ENCODE peak calls at places on chromosome 17, in five cellular contexts. One of them, this sample, is unnamed.

GRCh38 chr17:42571435-42572225 is 4.7 kb downstream of the MLX start:
- DNase-seq in right atrium auricular region: no peak
- DNase-seq in tibial artery: no peak
- DNase-seq in esophagus squamous epithelium: no peak
- DNase-seq in transverse colon: peak; percentile 6
- DNase-seq in this sample: no peak

GRCh38 chr17:40018211-40019121 is 3.2 kb downstream of the CSF3 start:
- DNase-seq in right atrium auricular region: no peak
- DNase-seq in tibial artery: no peak
- DNase-seq in transverse colon: no peak
- DNase-seq in esophagus squamous epithelium: no peak
- DNase-seq in this sample: no peak

GRCh38 chr17:41499714-41500113 is 5.7 kb downstream of the KRT13 start:
- DNase-seq in transverse colon: no peak
- DNase-seq in tibial artery: no peak
- DNase-seq in right atrium auricular region: no peak
- DNase-seq in esophagus squamous epithelium: no peak
- DNase-seq in this sample: no peak

GRCh38 chr17:5794881-5795486 is 210.7 kb upstream of the NLRP1 start:
- DNase-seq in tibial artery: no peak
- DNase-seq in transverse colon: no peak
- DNase-seq in right atrium auricular region: no peak
- DNase-seq in esophagus squamous epithelium: no peak
- DNase-seq in this sample: no peak

GRCh38 chr17:78176548-78177025 is 8.2 kb downstream of the SYNGR2 start:
- DNase-seq in right atrium auricular region: peak; percentile 81
- DNase-seq in transverse colon: peak; percentile 83
- DNase-seq in tibial artery: peak; percentile 56
- DNase-seq in esophagus squamous epithelium: no peak
- DNase-seq in this sample: no peak

GRCh38 chr17:82317394-82318168 is at the start of gene CD7:
- DNase-seq in right atrium auricular region: no peak
- DNase-seq in tibial artery: no peak
- DNase-seq in esophagus squamous epithelium: no peak
- DNase-seq in transverse colon: no peak
- DNase-seq in this sample: peak; percentile 49

GRCh38 chr17:68501074-68501473 is 11.2 kb upstream of the PRKAR1A start:
- DNase-seq in tibial artery: no peak
- DNase-seq in right atrium auricular region: no peak
- DNase-seq in transverse colon: no peak
- DNase-seq in esophagus squamous epithelium: no peak
- DNase-seq in this sample: no peak

GRCh38 chr17:17344507-17345293 is 41.5 kb downstream of the NT5M start:
- DNase-seq in tibial artery: no peak
- DNase-seq in right atrium auricular region: no peak
- DNase-seq in transverse colon: no peak
- DNase-seq in esophagus squamous epithelium: no peak
- DNase-seq in this sample: peak; percentile 88

GRCh38 chr17:78423961-78424747 is 45.7 kb downstream of the PGS1 start:
- DNase-seq in esophagus squamous epithelium: no peak
- DNase-seq in tibial artery: no peak
- DNase-seq in right atrium auricular region: no peak
- DNase-seq in transverse colon: no peak
- DNase-seq in this sample: no peak

GRCh38 chr17:36807496-36808180 is 129.6 kb upstream of the LHX1 start:
- DNase-seq in tibial artery: no peak
- DNase-seq in right atrium auricular region: no peak
- DNase-seq in transverse colon: no peak
- DNase-seq in esophagus squamous epithelium: no peak
- DNase-seq in this sample: no peak

GRCh38 chr17:72751746-72752145 is 340.7 kb downstream of the SLC39A11 start:
- DNase-seq in right atrium auricular region: no peak
- DNase-seq in transverse colon: no peak
- DNase-seq in tibial artery: no peak
- DNase-seq in esophagus squamous epithelium: no peak
- DNase-seq in this sample: no peak

GRCh38 chr17:57916925-57917858 is 38.0 kb downstream of the CUEDC1 start:
- DNase-seq in right atrium auricular region: no peak
- DNase-seq in tibial artery: no peak
- DNase-seq in transverse colon: no peak
- DNase-seq in esophagus squamous epithelium: no peak
- DNase-seq in this sample: no peak

GRCh38 chr17:7238418-7239090 is 703 bp downstream of the PHF23 start:
- DNase-seq in tibial artery: peak; percentile 42
- DNase-seq in transverse colon: no peak
- DNase-seq in esophagus squamous epithelium: no peak
- DNase-seq in right atrium auricular region: no peak
- DNase-seq in this sample: no peak

GRCh38 chr17:76063880-76064546 is 8.3 kb downstream of the SRP68 start:
- DNase-seq in right atrium auricular region: no peak
- DNase-seq in transverse colon: no peak
- DNase-seq in esophagus squamous epithelium: no peak
- DNase-seq in tibial artery: no peak
- DNase-seq in this sample: no peak

GRCh38 chr17:20266806-20267458 is 200.4 kb downstream of the LGALS9B start:
- DNase-seq in esophagus squamous epithelium: no peak
- DNase-seq in transverse colon: no peak
- DNase-seq in tibial artery: no peak
- DNase-seq in right atrium auricular region: no peak
- DNase-seq in this sample: peak; percentile 89

GRCh38 chr17:9235346-9235745 is 214.0 kb downstream of the NTN1 start:
- DNase-seq in transverse colon: no peak
- DNase-seq in tibial artery: no peak
- DNase-seq in right atrium auricular region: no peak
- DNase-seq in esophagus squamous epithelium: no peak
- DNase-seq in this sample: no peak

GRCh38 chr17:17819561-17819995 is 17.2 kb downstream of the SREBF1 start:
- DNase-seq in tibial artery: peak; percentile 68
- DNase-seq in right atrium auricular region: peak; percentile 81
- DNase-seq in esophagus squamous epithelium: no peak
- DNase-seq in transverse colon: peak; percentile 85
- DNase-seq in this sample: peak; percentile 92

GRCh38 chr17:8674344-8675305 is 44.1 kb upstream of the MYH10 start:
- DNase-seq in transverse colon: peak; percentile 26
- DNase-seq in right atrium auricular region: peak; percentile 89
- DNase-seq in tibial artery: peak; percentile 61
- DNase-seq in esophagus squamous epithelium: no peak
- DNase-seq in this sample: no peak

GRCh38 chr17:19943026-19943425 is 34.6 kb downstream of the AKAP10 start:
- DNase-seq in right atrium auricular region: no peak
- DNase-seq in transverse colon: no peak
- DNase-seq in esophagus squamous epithelium: no peak
- DNase-seq in tibial artery: no peak
- DNase-seq in this sample: no peak

GRCh38 chr17:14833201-14833773 is 431.8 kb downstream of the PMP22 start:
- DNase-seq in tibial artery: no peak
- DNase-seq in right atrium auricular region: no peak
- DNase-seq in transverse colon: no peak
- DNase-seq in esophagus squamous epithelium: no peak
- DNase-seq in this sample: no peak

GRCh38 chr17:48910370-48910769 is 2.2 kb downstream of the UBE2Z start:
- DNase-seq in esophagus squamous epithelium: no peak
- DNase-seq in tibial artery: no peak
- DNase-seq in transverse colon: no peak
- DNase-seq in right atrium auricular region: no peak
- DNase-seq in this sample: peak; percentile 39

GRCh38 chr17:63714550-63715277 is 14.8 kb upstream of the LIMD2 start:
- DNase-seq in tibial artery: no peak
- DNase-seq in esophagus squamous epithelium: no peak
- DNase-seq in right atrium auricular region: no peak
- DNase-seq in transverse colon: no peak
- DNase-seq in this sample: no peak

GRCh38 chr17:3920940-3921852 is 4.9 kb upstream of the P2RX1 start:
- DNase-seq in transverse colon: no peak
- DNase-seq in tibial artery: peak; percentile 62
- DNase-seq in right atrium auricular region: no peak
- DNase-seq in esophagus squamous epithelium: no peak
- DNase-seq in this sample: no peak

GRCh38 chr17:29347831-29348281 is 42.3 kb upstream of the TAOK1 start:
- DNase-seq in tibial artery: no peak
- DNase-seq in right atrium auricular region: no peak
- DNase-seq in transverse colon: no peak
- DNase-seq in esophagus squamous epithelium: no peak
- DNase-seq in this sample: no peak

DNA sequence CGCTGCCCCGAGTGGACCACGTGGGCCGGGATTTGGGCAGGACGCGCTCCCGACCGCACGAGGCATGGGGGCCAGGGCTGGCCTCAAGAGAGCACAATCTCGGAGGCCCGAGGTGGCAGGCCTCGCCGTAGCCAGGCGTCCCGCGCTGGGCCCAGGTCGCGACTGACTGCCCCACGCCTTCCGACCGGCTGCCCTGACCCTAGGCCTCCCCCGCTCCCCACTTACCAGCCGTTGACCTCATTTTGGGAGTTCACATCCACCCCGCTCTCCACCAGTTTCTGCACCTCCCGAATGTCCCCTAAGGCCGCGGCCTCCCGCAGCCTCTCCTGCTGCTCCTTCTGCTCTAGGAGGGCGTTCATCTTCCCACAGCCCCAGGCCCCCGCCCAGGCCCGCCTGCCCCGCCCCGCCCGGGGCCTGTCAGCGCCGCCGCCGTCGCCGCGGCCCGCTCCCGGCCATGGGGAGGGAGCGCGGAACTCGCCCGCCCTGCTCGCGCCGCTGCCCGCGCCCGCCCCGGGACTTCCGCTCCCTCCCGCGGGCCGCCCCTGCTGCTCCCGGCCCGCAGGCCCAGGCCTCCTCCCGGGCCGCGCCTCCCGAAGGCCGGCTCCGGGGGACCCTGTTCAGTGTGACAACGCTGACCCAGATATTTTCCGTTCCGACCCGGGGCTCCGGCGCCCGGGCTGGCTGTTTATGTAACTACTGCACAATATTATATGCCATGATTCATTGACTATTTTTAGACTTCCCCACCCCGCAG is at the start of gene ANKRD40:
- DNase-seq in esophagus squamous epithelium: peak; percentile 63
- DNase-seq in right atrium auricular region: peak; percentile 97
- DNase-seq in transverse colon: peak; percentile 92
- DNase-seq in tibial artery: peak; percentile 94
- DNase-seq in this sample: peak; percentile 84
- H3K4me1 ChIP-seq in esophagus squamous epithelium: peaks cover 36% of the 10 kb centered on the region
- H3K4me1 ChIP-seq in right atrium auricular region: no peaks in the 10 kb centered on the region
- H3K4me1 ChIP-seq in transverse colon: peaks cover 38% of the 10 kb centered on the region
- H3K4me1 ChIP-seq in tibial artery: peaks cover 63% of the 10 kb centered on the region
- H3K4me1 ChIP-seq in this sample: peaks cover 6% of the 10 kb centered on the region

GRCh38 chr17:66675273-66675990 is 159.5 kb upstream of the CACNG5 start:
- DNase-seq in right atrium auricular region: no peak
- DNase-seq in tibial artery: no peak
- DNase-seq in esophagus squamous epithelium: no peak
- DNase-seq in transverse colon: no peak
- DNase-seq in this sample: no peak

GRCh38 chr17:66677201-66677981 is 157.5 kb upstream of the CACNG5 start:
- DNase-seq in transverse colon: no peak
- DNase-seq in right atrium auricular region: no peak
- DNase-seq in tibial artery: no peak
- DNase-seq in esophagus squamous epithelium: no peak
- DNase-seq in this sample: no peak

GRCh38 chr17:66675991-66676371 is 158.9 kb upstream of the CACNG5 start:
- DNase-seq in tibial artery: no peak
- DNase-seq in right atrium auricular region: no peak
- DNase-seq in esophagus squamous epithelium: no peak
- DNase-seq in transverse colon: no peak
- DNase-seq in this sample: no peak

GRCh38 chr17:66678061-66678460 is 156.9 kb upstream of the CACNG5 start:
- DNase-seq in right atrium auricular region: no peak
- DNase-seq in transverse colon: no peak
- DNase-seq in tibial artery: no peak
- DNase-seq in esophagus squamous epithelium: no peak
- DNase-seq in this sample: no peak

GRCh38 chr17:66676421-66676820 is 158.5 kb upstream of the CACNG5 start:
- DNase-seq in right atrium auricular region: no peak
- DNase-seq in tibial artery: no peak
- DNase-seq in transverse colon: peak; percentile 89
- DNase-seq in esophagus squamous epithelium: no peak
- DNase-seq in this sample: no peak
- H3K27ac ChIP-seq in right atrium auricular region: no peak overlapping the region
- H3K27ac ChIP-seq in tibial artery: no peak overlapping the region
- H3K27ac ChIP-seq in transverse colon: peak overlapping the region; percentile 82
- H3K27ac ChIP-seq in esophagus squamous epithelium: peak overlapping the region; percentile 91
- H3K27ac ChIP-seq in this sample: no peak overlapping the region

DNA sequence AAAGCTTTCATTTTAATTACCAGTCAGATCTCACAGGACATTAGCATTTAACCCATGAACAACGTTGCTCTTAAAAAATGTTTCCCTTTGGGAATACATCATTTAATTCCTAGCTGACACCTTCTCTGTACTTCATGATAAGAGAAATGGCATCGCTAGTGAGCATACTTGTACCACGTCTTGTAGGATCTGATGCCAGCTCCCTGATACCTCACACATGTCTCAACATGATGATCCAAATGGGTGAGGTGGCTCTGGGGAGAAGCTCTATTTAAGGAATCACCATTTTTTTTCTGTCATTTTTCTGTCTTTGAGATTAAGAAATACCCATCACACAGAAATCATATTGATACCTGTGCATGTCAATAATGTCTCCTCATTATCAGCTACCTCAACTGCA is 772.1 kb upstream of the CA10 start:
- DNase-seq in transverse colon: no peak
- DNase-seq in tibial artery: no peak
- DNase-seq in right atrium auricular region: no peak
- DNase-seq in esophagus squamous epithelium: no peak
- DNase-seq in this sample: no peak
- H3K9me3 ChIP-seq in transverse colon: no peaks in the 10 kb centered on the region
- H3K9me3 ChIP-seq in tibial artery: no peaks in the 10 kb centered on the region
- H3K9me3 ChIP-seq in right atrium auricular region: no peaks in the 10 kb centered on the region
- H3K9me3 ChIP-seq in esophagus squamous epithelium: no peaks in the 10 kb centered on the region
- H3K9me3 ChIP-seq in this sample: no peaks in the 10 kb centered on the region

GRCh38 chr17:80949451-80950421 is 41.9 kb upstream of the CHMP6 start:
- DNase-seq in esophagus squamous epithelium: no peak
- DNase-seq in right atrium auricular region: no peak
- DNase-seq in transverse colon: peak; percentile 6
- DNase-seq in tibial artery: no peak
- DNase-seq in this sample: no peak

GRCh38 chr17:80951121-80952090 is 40.2 kb upstream of the CHMP6 start:
- DNase-seq in esophagus squamous epithelium: no peak
- DNase-seq in tibial artery: no peak
- DNase-seq in transverse colon: no peak
- DNase-seq in right atrium auricular region: no peak
- DNase-seq in this sample: no peak

GRCh38 chr17:80950466-80951120 is 41.0 kb upstream of the CHMP6 start:
- DNase-seq in esophagus squamous epithelium: no peak
- DNase-seq in tibial artery: no peak
- DNase-seq in transverse colon: no peak
- DNase-seq in right atrium auricular region: no peak
- DNase-seq in this sample: no peak

GRCh38 chr17:80953471-80954315 is 37.9 kb upstream of the CHMP6 start:
- DNase-seq in esophagus squamous epithelium: no peak
- DNase-seq in right atrium auricular region: no peak
- DNase-seq in tibial artery: no peak
- DNase-seq in transverse colon: no peak
- DNase-seq in this sample: no peak

DNA sequence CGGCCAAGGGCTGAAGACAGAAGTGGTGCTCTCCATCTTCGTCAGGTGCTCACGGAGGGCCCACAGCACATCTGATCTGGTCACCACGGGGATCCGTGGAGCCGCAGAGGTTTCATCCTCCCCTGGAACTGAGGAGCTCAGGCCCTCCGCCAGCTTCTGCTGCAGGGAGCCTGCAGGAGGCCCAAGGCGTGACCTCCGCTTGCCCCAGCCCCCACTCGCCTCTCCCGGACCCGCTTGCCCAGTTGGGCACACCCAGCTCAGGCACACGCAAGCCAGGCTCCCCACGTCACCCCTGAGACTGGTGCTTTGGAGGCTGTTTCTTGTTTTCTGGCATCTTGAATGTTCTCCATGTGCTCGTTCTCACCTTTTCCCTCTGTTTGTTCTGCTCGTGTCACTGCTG is 39.4 kb upstream of the CHMP6 start:
- DNase-seq in right atrium auricular region: no peak
- DNase-seq in esophagus squamous epithelium: no peak
- DNase-seq in tibial artery: no peak
- DNase-seq in transverse colon: no peak
- DNase-seq in this sample: no peak
- H3K4me1 ChIP-seq in right atrium auricular region: no peaks in the 10 kb centered on the region
- H3K4me1 ChIP-seq in esophagus squamous epithelium: no peaks in the 10 kb centered on the region
- H3K4me1 ChIP-seq in tibial artery: peaks cover 33% of the 10 kb centered on the region
- H3K4me1 ChIP-seq in transverse colon: no peaks in the 10 kb centered on the region
- H3K4me1 ChIP-seq in this sample: no peaks in the 10 kb centered on the region